ENCODE peak calls at places on chromosomes 5 and 9, in seven cellular contexts. One of them, this sample, is unnamed.

GRCh38 chr5:173706700-173707099 is 90.2 kb upstream of the BOD1 start:
- DNase-seq in neuronal stem cell: no peak
- DNase-seq in trophoblast cell: no peak
- DNase-seq in IMR-90: no peak
- DNase-seq in mesenchymal stem cell: no peak
- DNase-seq in H1: no peak
- DNase-seq in mesendoderm: no peak
- DNase-seq in this sample: no peak

GRCh38 chr9:33924978-33925797 is 108.2 kb downstream of the UBE2R2 start:
- DNase-seq in neuronal stem cell: peak
- DNase-seq in trophoblast cell: peak
- DNase-seq in IMR-90: peak
- DNase-seq in mesenchymal stem cell: peak
- DNase-seq in H1: peak
- DNase-seq in mesendoderm: peak
- DNase-seq in this sample: peak

GRCh38 chr5:54247226-54247625 is 63.1 kb downstream of the ARL15 start:
- DNase-seq in neuronal stem cell: no peak
- DNase-seq in trophoblast cell: no peak
- DNase-seq in IMR-90: no peak
- DNase-seq in mesenchymal stem cell: no peak
- DNase-seq in H1: no peak
- DNase-seq in mesendoderm: no peak
- DNase-seq in this sample: no peak

GRCh38 chr9:82601272-82601835 is 461.6 kb downstream of the RASEF start:
- DNase-seq in neuronal stem cell: no peak
- DNase-seq in trophoblast cell: no peak
- DNase-seq in IMR-90: peak
- DNase-seq in mesenchymal stem cell: peak
- DNase-seq in H1: no peak
- DNase-seq in mesendoderm: no peak
- DNase-seq in this sample: no peak

GRCh38 chr5:33233013-33233463 is 207.7 kb upstream of the TARS1 start:
- DNase-seq in neuronal stem cell: no peak
- DNase-seq in trophoblast cell: no peak
- DNase-seq in IMR-90: no peak
- DNase-seq in mesenchymal stem cell: no peak
- DNase-seq in H1: no peak
- DNase-seq in mesendoderm: no peak
- DNase-seq in this sample: no peak

GRCh38 chr5:108102463-108102862 is 279.4 kb downstream of the FBXL17 start:
- DNase-seq in neuronal stem cell: no peak
- DNase-seq in trophoblast cell: no peak
- DNase-seq in IMR-90: no peak
- DNase-seq in mesenchymal stem cell: no peak
- DNase-seq in H1: no peak
- DNase-seq in mesendoderm: no peak
- DNase-seq in this sample: no peak

GRCh38 chr5:172642511-172642910 is 1.4 kb downstream of the NEURL1B start:
- DNase-seq in neuronal stem cell: no peak
- DNase-seq in trophoblast cell: no peak
- DNase-seq in IMR-90: peak
- DNase-seq in mesenchymal stem cell: peak
- DNase-seq in H1: no peak
- DNase-seq in mesendoderm: no peak
- DNase-seq in this sample: no peak

GRCh38 chr5:142829821-142830220 is 59.6 kb downstream of the ARHGAP26 start:
- DNase-seq in neuronal stem cell: no peak
- DNase-seq in trophoblast cell: no peak
- DNase-seq in IMR-90: peak
- DNase-seq in mesenchymal stem cell: no peak
- DNase-seq in H1: no peak
- DNase-seq in mesendoderm: no peak
- DNase-seq in this sample: no peak

GRCh38 chr5:135214897-135215616 is 181.0 kb upstream of the PITX1 start:
- DNase-seq in neuronal stem cell: no peak
- DNase-seq in trophoblast cell: no peak
- DNase-seq in IMR-90: peak
- DNase-seq in mesenchymal stem cell: peak
- DNase-seq in H1: peak
- DNase-seq in mesendoderm: no peak
- DNase-seq in this sample: peak

DNA sequence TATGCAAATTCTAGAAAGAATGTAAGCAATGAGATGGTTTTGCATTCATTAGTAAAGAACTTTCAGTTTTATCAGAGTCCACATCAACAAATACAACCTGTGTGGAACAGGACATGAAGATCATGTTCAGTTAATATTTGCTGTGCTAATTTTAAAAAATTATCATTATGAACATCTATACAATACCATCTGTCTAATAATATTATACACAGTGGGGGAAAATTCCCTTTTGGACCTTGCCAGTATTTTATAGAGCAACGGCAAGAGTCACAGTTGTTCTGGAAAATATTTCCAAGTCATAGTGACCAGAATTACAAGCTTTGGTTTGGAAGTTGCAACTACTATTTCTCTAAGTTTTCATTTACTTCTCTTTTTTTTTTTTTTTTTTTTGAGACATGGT is 372.6 kb upstream of the PTGER4 start:
- DNase-seq in neuronal stem cell: no peak
- DNase-seq in trophoblast cell: no peak
- DNase-seq in IMR-90: no peak
- DNase-seq in mesenchymal stem cell: no peak
- DNase-seq in H1: no peak
- DNase-seq in mesendoderm: no peak
- DNase-seq in this sample: no peak
- H2BK5ac ChIP-seq in neuronal stem cell: no peak
- H2BK5ac ChIP-seq in trophoblast cell: no peak
- H2BK5ac ChIP-seq in IMR-90: no peak
- H2BK5ac ChIP-seq in mesenchymal stem cell: no peak
- H2BK5ac ChIP-seq in H1: no peak
- H2BK5ac ChIP-seq in mesendoderm: no peak
- H2BK5ac ChIP-seq in this sample: no peak

DNA sequence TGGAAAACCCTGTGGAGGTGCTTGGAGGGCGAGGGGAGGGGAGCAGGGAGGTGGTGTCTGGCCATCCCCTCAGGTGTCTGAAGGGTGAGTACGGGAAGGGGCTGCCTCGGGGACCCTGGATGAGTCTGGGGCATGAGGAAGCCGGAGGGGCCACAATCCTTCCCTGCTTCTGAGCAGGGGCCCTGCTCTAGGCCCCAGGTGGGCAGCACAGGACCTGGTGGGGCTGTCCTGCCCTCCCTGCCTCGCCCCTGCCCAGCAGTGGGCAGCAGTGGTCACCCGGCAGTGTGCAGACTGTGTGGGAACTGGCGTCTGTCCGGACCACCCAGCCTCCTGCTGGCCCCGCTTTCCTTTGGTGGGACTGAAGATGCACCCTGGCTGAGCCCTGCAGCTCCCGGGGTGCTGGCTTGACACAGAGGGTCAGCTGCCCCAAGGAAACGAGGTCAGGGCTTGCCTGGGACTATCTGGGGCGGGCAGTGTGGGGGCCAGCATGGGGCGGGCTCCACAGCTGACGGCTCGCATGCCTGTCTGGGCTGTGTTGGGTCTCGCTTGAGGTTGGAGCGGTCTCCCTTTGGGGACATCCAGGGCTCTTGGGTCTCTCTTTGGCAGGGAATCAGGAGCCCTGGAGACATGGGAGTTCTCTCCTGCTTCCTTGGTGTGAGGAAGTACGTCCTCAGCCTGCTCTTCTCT is 26.1 kb downstream of the RXRA start:
- DNase-seq in neuronal stem cell: no peak
- DNase-seq in trophoblast cell: no peak
- DNase-seq in IMR-90: no peak
- DNase-seq in mesenchymal stem cell: no peak
- DNase-seq in H1: no peak
- DNase-seq in mesendoderm: no peak
- DNase-seq in this sample: no peak
- H3K27ac ChIP-seq in neuronal stem cell: no peak
- H3K27ac ChIP-seq in trophoblast cell: no peak
- H3K27ac ChIP-seq in IMR-90: no peak
- H3K27ac ChIP-seq in mesenchymal stem cell: no peak
- H3K27ac ChIP-seq in H1: no peak
- H3K27ac ChIP-seq in mesendoderm: no peak
- H3K27ac ChIP-seq in this sample: no peak

DNA sequence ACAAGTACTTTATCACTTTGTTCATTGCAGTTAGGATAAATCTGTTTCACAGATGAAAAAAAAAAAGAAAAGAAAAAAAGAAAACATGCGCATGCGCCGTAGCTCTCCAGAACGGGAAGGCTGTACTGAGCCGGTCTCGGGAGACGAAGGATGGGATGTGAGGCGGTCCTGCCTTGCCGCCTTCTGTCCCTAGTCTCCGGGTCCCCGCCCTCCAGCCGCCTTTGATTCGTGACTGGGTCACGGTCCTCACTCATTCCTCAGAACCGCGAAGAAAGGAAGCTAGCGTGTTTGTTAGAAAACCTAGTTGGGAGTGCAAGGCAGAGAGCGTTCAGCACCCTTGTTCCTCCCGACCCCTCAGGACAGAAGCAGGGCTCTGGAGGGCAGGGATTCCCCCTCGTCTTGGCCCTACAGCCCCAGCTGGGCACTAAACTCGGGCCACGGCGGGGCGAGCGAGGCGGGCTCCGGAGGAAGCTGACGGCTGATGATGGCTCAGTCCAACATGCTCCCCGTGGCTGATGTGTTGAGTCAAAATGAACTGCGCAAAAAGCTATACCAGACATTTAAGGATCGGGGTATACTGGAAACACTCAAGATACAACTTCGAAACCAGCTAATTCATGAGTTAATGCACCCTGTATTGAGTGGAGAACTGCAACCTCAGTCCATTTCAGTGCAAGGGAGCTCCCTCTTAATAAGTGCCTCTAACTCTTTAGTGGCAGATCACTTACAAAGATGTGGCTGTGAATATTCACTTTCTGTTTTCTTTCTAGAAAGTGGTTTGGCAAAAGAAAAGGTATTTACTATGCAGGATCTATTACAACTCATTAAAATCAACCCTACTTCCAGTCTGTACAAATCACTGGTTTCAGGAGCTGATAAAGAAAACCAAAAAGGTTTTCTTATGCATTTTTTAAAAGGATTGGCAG is 40.0 kb downstream of the CPLANE1 start:
- DNase-seq in neuronal stem cell: no peak
- DNase-seq in trophoblast cell: no peak
- DNase-seq in IMR-90: peak
- DNase-seq in mesenchymal stem cell: no peak
- DNase-seq in H1: no peak
- DNase-seq in mesendoderm: no peak
- DNase-seq in this sample: no peak
- H3K9ac ChIP-seq in neuronal stem cell: no peak
- H3K9ac ChIP-seq in trophoblast cell: no peak
- H3K9ac ChIP-seq in IMR-90: no peak
- H3K9ac ChIP-seq in mesenchymal stem cell: peak
- H3K9ac ChIP-seq in H1: no peak
- H3K9ac ChIP-seq in mesendoderm: no peak
- H3K9ac ChIP-seq in this sample: no peak

DNA sequence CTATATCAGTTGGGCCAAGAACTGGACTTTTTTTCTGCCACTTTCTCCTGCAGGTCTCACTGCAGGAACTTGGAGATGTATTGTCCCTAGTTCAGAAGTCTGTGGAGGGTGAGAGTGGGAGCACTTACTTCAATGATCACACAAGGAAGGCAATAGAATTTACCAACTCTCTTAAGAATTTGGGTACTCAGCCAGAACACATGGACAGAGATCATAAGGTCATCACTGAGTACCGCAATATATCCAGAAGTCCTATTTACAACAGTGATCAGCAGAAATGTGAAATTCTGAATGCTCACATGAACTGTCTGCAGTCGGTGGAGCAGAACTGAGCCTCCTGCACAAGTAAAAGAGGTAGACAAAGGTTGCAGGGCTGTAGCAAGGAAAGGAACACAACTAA is 101.0 kb downstream of the FAM114A2 start:
- DNase-seq in neuronal stem cell: no peak
- DNase-seq in trophoblast cell: no peak
- DNase-seq in IMR-90: no peak
- DNase-seq in mesenchymal stem cell: no peak
- DNase-seq in H1: no peak
- DNase-seq in mesendoderm: no peak
- DNase-seq in this sample: no peak
- H2BK5ac ChIP-seq in neuronal stem cell: no peak
- H2BK5ac ChIP-seq in trophoblast cell: no peak
- H2BK5ac ChIP-seq in IMR-90: no peak
- H2BK5ac ChIP-seq in mesenchymal stem cell: no peak
- H2BK5ac ChIP-seq in H1: peak
- H2BK5ac ChIP-seq in mesendoderm: no peak
- H2BK5ac ChIP-seq in this sample: no peak

GRCh38 chr9:93185261-93186150 is 1.6 kb downstream of the WNK2 start:
- DNase-seq in neuronal stem cell: no peak
- DNase-seq in trophoblast cell: peak
- DNase-seq in IMR-90: no peak
- DNase-seq in mesenchymal stem cell: no peak
- DNase-seq in H1: peak
- DNase-seq in mesendoderm: peak
- DNase-seq in this sample: no peak
- H3K27ac ChIP-seq in neuronal stem cell: no peak
- H3K27ac ChIP-seq in trophoblast cell: no peak
- H3K27ac ChIP-seq in IMR-90: no peak
- H3K27ac ChIP-seq in mesenchymal stem cell: no peak
- H3K27ac ChIP-seq in H1: no peak
- H3K27ac ChIP-seq in mesendoderm: no peak
- H3K27ac ChIP-seq in this sample: no peak

This sample was measured in H9.